ENCODE peak calls at places on chromosomes 1 and 21, in nine cellular contexts. X is GM12878; S is activated CD8-positive, alpha-beta memory T cell treated with anti-CD3 and anti-CD28 coated beads, Interleukin-2, amount 50 U/mL, for 4 hours; B is Caki2; Q is K562; L is D341Med; E is NCI-H1417; I is iris pigment epithelial cell; M is ELR. K is an unnamed sample.
A peak's percentile ranks its signal among the peaks of the same experiment; 100 is the strongest.

GRCh38 chr1:41164727-41165126 is 77.4 kb downstream of the SCMH1 start:
- DNase-seq in L (no peak), X (no peak), I (no peak), S (no peak), M (no peak), Q (no peak), E (no peak), B (no peak), K (no peak)

GRCh38 chr1:109904105-109904817 is 6.4 kb upstream of the CSF1 start:
- DNase-seq in M (no peak), L (no peak), E (no peak), S (no peak), B (no peak), I (no peak), Q (no peak), X (no peak), K (peak; percentile 36)

GRCh38 chr1:204377800-204378608 is 18.3 kb upstream of the PLEKHA6 start:
- DNase-seq in M (peak; percentile 46), I (peak; percentile 9), Q (peak; percentile 62), X (no peak), S (peak; percentile 57), E (peak; percentile 83), B (peak; percentile 79), L (peak; percentile 71), K (peak; percentile 5)

GRCh38 chr1:83102630-83103071 is 896.3 kb downstream of the TTLL7 start:
- DNase-seq in B (no peak), I (peak; percentile 8), E (peak; percentile 50), S (no peak), M (no peak), Q (no peak), X (no peak), L (peak; percentile 18), K (peak; percentile 67)

GRCh38 chr1:5779608-5780323 is 212.5 kb downstream of the NPHP4 start:
- DNase-seq in Q (no peak), X (no peak), B (no peak), M (peak; percentile 2), E (no peak), I (no peak), L (no peak), S (no peak), K (no peak)

GRCh38 chr1:51491166-51491981 is 27.7 kb downstream of the EPS15 start:
- DNase-seq in S (no peak), Q (no peak), M (no peak), E (peak; percentile 18), I (no peak), L (peak; percentile 22), B (no peak), X (no peak), K (no peak)

GRCh38 chr1:23563003-23563402 is 3.7 kb upstream of the ID3 start:
- DNase-seq in E (no peak), M (no peak), S (no peak), I (no peak), B (no peak), Q (no peak), X (no peak), L (no peak), K (no peak)

GRCh38 chr1:237864338-237865244 is 26.1 kb downstream of the ZP4 start:
- DNase-seq in E (no peak), I (peak; percentile 20), M (peak; percentile 58), X (peak; percentile 5), Q (peak; percentile 66), B (peak; percentile 89), L (peak; percentile 85), S (no peak), K (no peak)

GRCh38 chr1:44947060-44947773 is 39.2 kb downstream of the EIF2B3 start:
- DNase-seq in M (peak; percentile 17), X (no peak), I (peak; percentile 73), S (no peak), E (peak; percentile 11), B (no peak), L (peak; percentile 57), Q (no peak), K (peak; percentile 86)

GRCh38 chr1:228405979-228406265 is 713 bp downstream of the TRIM11 start:
- DNase-seq in I (peak; percentile 50), M (peak; percentile 46), B (no peak), E (peak; percentile 5), L (no peak), S (no peak), X (no peak), Q (peak; percentile 68), K (peak; percentile 27)

GRCh38 chr1:28720376-28720775 is 16.4 kb upstream of the YTHDF2 start:
- DNase-seq in L (no peak), B (no peak), X (no peak), I (no peak), S (no peak), M (no peak), E (no peak), Q (no peak), K (no peak)

GRCh38 chr21:45408811-45409261 is 3.9 kb downstream of the COL18A1 start:
- DNase-seq in Q (no peak), S (no peak), M (no peak), L (no peak), I (no peak), E (no peak), B (peak; percentile 38), X (no peak), K (no peak)

GRCh38 chr1:206560021-206560716 is 52.1 kb downstream of the EIF2D start:
- DNase-seq in B (no peak), M (no peak), E (peak; percentile 87), Q (no peak), L (no peak), X (no peak), S (no peak), I (no peak), K (no peak)

K was measured in astrocyte.